ENCODE peak calls at places on chromosomes 4 and X, in ten cellular contexts. One of them, this sample, is unnamed.

GRCh38 chrX:51743179-51743957 is at the start of gene GSPT2:
- DNase-seq in endothelial cell: peak
- DNase-seq in epithelial cell of esophagus: peak
- DNase-seq in GM13977: peak
- DNase-seq in DMS153: peak
- DNase-seq in NCI-H460: peak
- DNase-seq in MV-4-11: peak
- DNase-seq in mesothelial cell of epicardium: peak
- DNase-seq in AG04450: peak
- DNase-seq in nucleus accumbens: peak
- DNase-seq in this sample: no peak

GRCh38 chr4:89024051-89024675 is 32.8 kb downstream of the FAM13A start:
- DNase-seq in endothelial cell: peak
- DNase-seq in nucleus accumbens: peak
- DNase-seq in MV-4-11: peak
- DNase-seq in AG04450: peak
- DNase-seq in GM13977: peak
- DNase-seq in epithelial cell of esophagus: peak
- DNase-seq in DMS153: peak
- DNase-seq in NCI-H460: peak
- DNase-seq in mesothelial cell of epicardium: no peak
- DNase-seq in this sample: no peak

GRCh38 chr4:179361978-179362486 is 1919.8 kb upstream of the AGA start:
- DNase-seq in DMS153: no peak
- DNase-seq in GM13977: no peak
- DNase-seq in epithelial cell of esophagus: no peak
- DNase-seq in MV-4-11: no peak
- DNase-seq in NCI-H460: no peak
- DNase-seq in mesothelial cell of epicardium: no peak
- DNase-seq in endothelial cell: no peak
- DNase-seq in AG04450: no peak
- DNase-seq in nucleus accumbens: no peak
- DNase-seq in this sample: no peak

GRCh38 chr4:27068151-27068862 is 207.7 kb downstream of the STIM2 start:
- DNase-seq in NCI-H460: no peak
- DNase-seq in epithelial cell of esophagus: peak
- DNase-seq in GM13977: no peak
- DNase-seq in DMS153: no peak
- DNase-seq in MV-4-11: peak
- DNase-seq in mesothelial cell of epicardium: no peak
- DNase-seq in nucleus accumbens: no peak
- DNase-seq in AG04450: no peak
- DNase-seq in endothelial cell: no peak
- DNase-seq in this sample: no peak

GRCh38 chrX:103878466-103879151 is 46.6 kb upstream of the RAB9B start:
- DNase-seq in MV-4-11: no peak
- DNase-seq in GM13977: no peak
- DNase-seq in AG04450: peak
- DNase-seq in nucleus accumbens: no peak
- DNase-seq in DMS153: no peak
- DNase-seq in mesothelial cell of epicardium: no peak
- DNase-seq in endothelial cell: no peak
- DNase-seq in NCI-H460: peak
- DNase-seq in epithelial cell of esophagus: peak
- DNase-seq in this sample: no peak

GRCh38 chr4:18105023-18106011 is 83.8 kb upstream of the LCORL start:
- DNase-seq in GM13977: peak
- DNase-seq in DMS153: no peak
- DNase-seq in epithelial cell of esophagus: peak
- DNase-seq in mesothelial cell of epicardium: no peak
- DNase-seq in NCI-H460: no peak
- DNase-seq in MV-4-11: no peak
- DNase-seq in AG04450: no peak
- DNase-seq in nucleus accumbens: no peak
- DNase-seq in endothelial cell: no peak
- DNase-seq in this sample: no peak

GRCh38 chrX:119249836-119250340 is 13.8 kb downstream of the PGRMC1 start:
- DNase-seq in GM13977: no peak
- DNase-seq in epithelial cell of esophagus: no peak
- DNase-seq in mesothelial cell of epicardium: no peak
- DNase-seq in DMS153: no peak
- DNase-seq in MV-4-11: no peak
- DNase-seq in NCI-H460: no peak
- DNase-seq in AG04450: no peak
- DNase-seq in nucleus accumbens: no peak
- DNase-seq in endothelial cell: no peak
- DNase-seq in this sample: no peak

GRCh38 chr4:48944252-48944651 is 37.7 kb upstream of the OCIAD2 start:
- DNase-seq in mesothelial cell of epicardium: no peak
- DNase-seq in endothelial cell: no peak
- DNase-seq in epithelial cell of esophagus: peak
- DNase-seq in AG04450: no peak
- DNase-seq in DMS153: no peak
- DNase-seq in MV-4-11: no peak
- DNase-seq in NCI-H460: no peak
- DNase-seq in nucleus accumbens: no peak
- DNase-seq in GM13977: no peak
- DNase-seq in this sample: no peak

GRCh38 chr4:64195582-64195981 is 213.7 kb downstream of the TECRL start:
- DNase-seq in AG04450: no peak
- DNase-seq in NCI-H460: no peak
- DNase-seq in endothelial cell: no peak
- DNase-seq in DMS153: no peak
- DNase-seq in MV-4-11: no peak
- DNase-seq in nucleus accumbens: no peak
- DNase-seq in mesothelial cell of epicardium: no peak
- DNase-seq in GM13977: no peak
- DNase-seq in epithelial cell of esophagus: no peak
- DNase-seq in this sample: no peak

This sample was measured in vagina.